ENCODE peak calls at places on chromosome 2, in six cellular contexts. T is uterus; J is posterior cingulate gyrus; L is naive thymus-derived CD4-positive, alpha-beta T cell; U is fibroblast of lung; C is NCI-H146. Y is an unnamed sample.

GRCh38 chr2:110881908-110882307 is 149.5 kb downstream of the ACOXL start:
- DNase-seq in J (no peak), T (no peak), U (no peak), C (no peak), L (no peak), Y (no peak)

GRCh38 chr2:190069936-190070696 is 7.6 kb upstream of the MSTN start:
- DNase-seq in T (peak), U (peak), L (peak), C (peak), J (no peak), Y (peak)

GRCh38 chr2:157068225-157068624 is 189.3 kb upstream of the GALNT5 start:
- DNase-seq in T (no peak), L (no peak), U (no peak), J (no peak), C (no peak), Y (no peak)

GRCh38 chr2:49770919-49771318 is 616.6 kb upstream of the FSHR start:
- DNase-seq in T (no peak), U (no peak), L (no peak), J (peak), C (peak), Y (peak)

GRCh38 chr2:171529914-171530313 is 7.6 kb downstream of the CYBRD1 start:
- DNase-seq in C (no peak), T (no peak), J (no peak), L (no peak), U (no peak), Y (no peak)

GRCh38 chr2:172287605-172288326 is 139.6 kb upstream of the ITGA6 start:
- DNase-seq in L (no peak), U (no peak), J (no peak), T (peak), C (no peak), Y (no peak)

GRCh38 chr2:130851624-130852382 is 15.1 kb downstream of the ARHGEF4 start:
- DNase-seq in J (no peak), T (no peak), C (no peak), L (no peak), U (no peak), Y (no peak)

GRCh38 chr2:27199241-27199640 is 12.6 kb upstream of the ATRAID start:
- DNase-seq in J (no peak), U (no peak), C (no peak), L (no peak), T (no peak), Y (no peak)

GRCh38 chr2:218878941-218879761 is 1.5 kb upstream of the WNT10A start:
- DNase-seq in T (no peak), L (no peak), C (no peak), J (no peak), U (no peak), Y (no peak)

GRCh38 chr2:437772-438393 is 150.0 kb upstream of the ALKAL2 start:
- DNase-seq in L (peak), U (no peak), C (no peak), J (peak), T (no peak), Y (peak)

GRCh38 chr2:226131299-226131784 is 668.3 kb downstream of the IRS1 start:
- DNase-seq in J (no peak), U (no peak), C (no peak), L (no peak), T (no peak), Y (peak)

GRCh38 chr2:104179644-104180043 is 674.3 kb upstream of the POU3F3 start:
- DNase-seq in J (no peak), T (no peak), C (no peak), L (no peak), U (no peak), Y (no peak)

GRCh38 chr2:133200684-133201421 is 367.4 kb downstream of the NCKAP5 start:
- DNase-seq in C (no peak), L (no peak), J (no peak), T (no peak), U (peak), Y (no peak)

Y was measured in body of pancreas.